ENCODE peak calls at places on chromosomes 1 and 21, in nine cellular contexts. One of them, this sample, is unnamed.

GRCh38 chr1:150536836-150537731 is 12.1 kb upstream of the ADAMTSL4 start:
- DNase-seq in HepG2: no peak
- DNase-seq in K562: no peak
- DNase-seq in H1: no peak
- DNase-seq in A549: no peak
- DNase-seq in esophagus muscularis mucosa: no peak
- DNase-seq in GM12878: no peak
- DNase-seq in upper lobe of left lung: no peak
- DNase-seq in transverse colon: no peak
- DNase-seq in this sample: no peak

GRCh38 chr1:115428262-115428661 is 90.2 kb upstream of the NGF start:
- DNase-seq in HepG2: no peak
- DNase-seq in K562: no peak
- DNase-seq in H1: no peak
- DNase-seq in A549: no peak
- DNase-seq in esophagus muscularis mucosa: no peak
- DNase-seq in GM12878: no peak
- DNase-seq in upper lobe of left lung: no peak
- DNase-seq in transverse colon: no peak
- DNase-seq in this sample: no peak

GRCh38 chr1:186139706-186140105 is 235.3 kb downstream of the TPR start:
- DNase-seq in HepG2: no peak
- DNase-seq in K562: no peak
- DNase-seq in H1: no peak
- DNase-seq in A549: no peak
- DNase-seq in esophagus muscularis mucosa: no peak
- DNase-seq in GM12878: no peak
- DNase-seq in upper lobe of left lung: no peak
- DNase-seq in transverse colon: no peak
- DNase-seq in this sample: no peak

GRCh38 chr21:32364801-32365200 is 28.0 kb downstream of the URB1 start:
- DNase-seq in HepG2: peak
- DNase-seq in K562: no peak
- DNase-seq in H1: no peak
- DNase-seq in A549: no peak
- DNase-seq in esophagus muscularis mucosa: no peak
- DNase-seq in GM12878: no peak
- DNase-seq in upper lobe of left lung: no peak
- DNase-seq in transverse colon: no peak
- DNase-seq in this sample: no peak

GRCh38 chr1:91736999-91737615 is 148.8 kb downstream of the TGFBR3 start:
- DNase-seq in HepG2: peak
- DNase-seq in K562: no peak
- DNase-seq in H1: no peak
- DNase-seq in A549: peak
- DNase-seq in esophagus muscularis mucosa: no peak
- DNase-seq in GM12878: no peak
- DNase-seq in upper lobe of left lung: no peak
- DNase-seq in transverse colon: peak
- DNase-seq in this sample: no peak

GRCh38 chr1:32536117-32536516 is 3.1 kb upstream of the ZBTB8A start:
- DNase-seq in HepG2: no peak
- DNase-seq in K562: no peak
- DNase-seq in H1: no peak
- DNase-seq in A549: no peak
- DNase-seq in esophagus muscularis mucosa: no peak
- DNase-seq in GM12878: no peak
- DNase-seq in upper lobe of left lung: no peak
- DNase-seq in transverse colon: no peak
- DNase-seq in this sample: no peak

GRCh38 chr1:201403359-201403758 is 4.2 kb upstream of the LAD1 start:
- DNase-seq in HepG2: no peak
- DNase-seq in K562: no peak
- DNase-seq in H1: no peak
- DNase-seq in A549: no peak
- DNase-seq in esophagus muscularis mucosa: no peak
- DNase-seq in GM12878: no peak
- DNase-seq in upper lobe of left lung: no peak
- DNase-seq in transverse colon: no peak
- DNase-seq in this sample: no peak

GRCh38 chr1:212702672-212703071 is 3.0 kb upstream of the BATF3 start:
- DNase-seq in HepG2: no peak
- DNase-seq in K562: no peak
- DNase-seq in H1: no peak
- DNase-seq in A549: no peak
- DNase-seq in esophagus muscularis mucosa: no peak
- DNase-seq in GM12878: no peak
- DNase-seq in upper lobe of left lung: no peak
- DNase-seq in transverse colon: no peak
- DNase-seq in this sample: no peak

GRCh38 chr1:53343831-53344668 is 16.2 kb upstream of the LRP8 start:
- DNase-seq in HepG2: no peak
- DNase-seq in K562: no peak
- DNase-seq in H1: peak
- DNase-seq in A549: no peak
- DNase-seq in esophagus muscularis mucosa: peak
- DNase-seq in GM12878: no peak
- DNase-seq in upper lobe of left lung: no peak
- DNase-seq in transverse colon: no peak
- DNase-seq in this sample: no peak

GRCh38 chr1:225928186-225929175 is 4.4 kb upstream of the PYCR2 start:
- DNase-seq in HepG2: no peak
- DNase-seq in K562: peak
- DNase-seq in H1: no peak
- DNase-seq in A549: no peak
- DNase-seq in esophagus muscularis mucosa: no peak
- DNase-seq in GM12878: no peak
- DNase-seq in upper lobe of left lung: no peak
- DNase-seq in transverse colon: no peak
- DNase-seq in this sample: no peak

GRCh38 chr1:111481387-111482221 is 7.8 kb downstream of the C1orf162 start:
- DNase-seq in HepG2: peak
- DNase-seq in K562: peak
- DNase-seq in H1: peak
- DNase-seq in A549: peak
- DNase-seq in esophagus muscularis mucosa: peak
- DNase-seq in GM12878: peak
- DNase-seq in upper lobe of left lung: peak
- DNase-seq in transverse colon: peak
- DNase-seq in this sample: peak

GRCh38 chr1:113040718-113041412 is 32.1 kb upstream of the LRIG2 start:
- DNase-seq in HepG2: no peak
- DNase-seq in K562: no peak
- DNase-seq in H1: no peak
- DNase-seq in A549: no peak
- DNase-seq in esophagus muscularis mucosa: no peak
- DNase-seq in GM12878: no peak
- DNase-seq in upper lobe of left lung: no peak
- DNase-seq in transverse colon: no peak
- DNase-seq in this sample: no peak

GRCh38 chr21:29342394-29342957 is 43.8 kb downstream of the BACH1 start:
- DNase-seq in HepG2: no peak
- DNase-seq in K562: no peak
- DNase-seq in H1: no peak
- DNase-seq in A549: peak
- DNase-seq in esophagus muscularis mucosa: no peak
- DNase-seq in GM12878: peak
- DNase-seq in upper lobe of left lung: peak
- DNase-seq in transverse colon: peak
- DNase-seq in this sample: peak

GRCh38 chr1:8880068-8880676 is 1.7 kb upstream of the ENO1 start:
- DNase-seq in HepG2: peak
- DNase-seq in K562: peak
- DNase-seq in H1: no peak
- DNase-seq in A549: peak
- DNase-seq in esophagus muscularis mucosa: no peak
- DNase-seq in GM12878: no peak
- DNase-seq in upper lobe of left lung: no peak
- DNase-seq in transverse colon: peak
- DNase-seq in this sample: peak

GRCh38 chr1:54572236-54572850 is 24.3 kb downstream of the ACOT11 start:
- DNase-seq in HepG2: no peak
- DNase-seq in K562: no peak
- DNase-seq in H1: no peak
- DNase-seq in A549: no peak
- DNase-seq in esophagus muscularis mucosa: no peak
- DNase-seq in GM12878: no peak
- DNase-seq in upper lobe of left lung: no peak
- DNase-seq in transverse colon: no peak
- DNase-seq in this sample: no peak

GRCh38 chr1:226738421-226738994 is 574 bp downstream of the ITPKB start:
- DNase-seq in HepG2: no peak
- DNase-seq in K562: no peak
- DNase-seq in H1: peak
- DNase-seq in A549: no peak
- DNase-seq in esophagus muscularis mucosa: no peak
- DNase-seq in GM12878: no peak
- DNase-seq in upper lobe of left lung: peak
- DNase-seq in transverse colon: peak
- DNase-seq in this sample: no peak

GRCh38 chr1:50603274-50604271 is 180.3 kb upstream of the DMRTA2 start:
- DNase-seq in HepG2: no peak
- DNase-seq in K562: no peak
- DNase-seq in H1: no peak
- DNase-seq in A549: no peak
- DNase-seq in esophagus muscularis mucosa: no peak
- DNase-seq in GM12878: no peak
- DNase-seq in upper lobe of left lung: no peak
- DNase-seq in transverse colon: no peak
- DNase-seq in this sample: no peak

GRCh38 chr1:170010443-170010842 is 64.1 kb downstream of the KIFAP3 start:
- DNase-seq in HepG2: peak
- DNase-seq in K562: peak
- DNase-seq in H1: no peak
- DNase-seq in A549: no peak
- DNase-seq in esophagus muscularis mucosa: no peak
- DNase-seq in GM12878: no peak
- DNase-seq in upper lobe of left lung: no peak
- DNase-seq in transverse colon: peak
- DNase-seq in this sample: peak

GRCh38 chr1:39204441-39205081 is at the start of gene MACF1:
- DNase-seq in HepG2: no peak
- DNase-seq in K562: peak
- DNase-seq in H1: no peak
- DNase-seq in A549: peak
- DNase-seq in esophagus muscularis mucosa: peak
- DNase-seq in GM12878: no peak
- DNase-seq in upper lobe of left lung: no peak
- DNase-seq in transverse colon: peak
- DNase-seq in this sample: peak

GRCh38 chr1:186082235-186082937 is 292.7 kb downstream of the TPR start:
- DNase-seq in HepG2: peak
- DNase-seq in K562: peak
- DNase-seq in H1: no peak
- DNase-seq in A549: no peak
- DNase-seq in esophagus muscularis mucosa: peak
- DNase-seq in GM12878: peak
- DNase-seq in upper lobe of left lung: no peak
- DNase-seq in transverse colon: peak
- DNase-seq in this sample: peak

GRCh38 chr21:16194851-16195251 is 465.1 kb downstream of the USP25 start:
- DNase-seq in HepG2: peak
- DNase-seq in K562: no peak
- DNase-seq in H1: no peak
- DNase-seq in A549: no peak
- DNase-seq in esophagus muscularis mucosa: no peak
- DNase-seq in GM12878: no peak
- DNase-seq in upper lobe of left lung: no peak
- DNase-seq in transverse colon: no peak
- DNase-seq in this sample: peak

GRCh38 chr1:202664083-202664482 is 46.2 kb downstream of the SYT2 start:
- DNase-seq in HepG2: no peak
- DNase-seq in K562: no peak
- DNase-seq in H1: no peak
- DNase-seq in A549: no peak
- DNase-seq in esophagus muscularis mucosa: no peak
- DNase-seq in GM12878: no peak
- DNase-seq in upper lobe of left lung: no peak
- DNase-seq in transverse colon: no peak
- DNase-seq in this sample: no peak

GRCh38 chr1:174021611-174022079 is 512 bp downstream of the RC3H1 start:
- DNase-seq in HepG2: peak
- DNase-seq in K562: peak
- DNase-seq in H1: peak
- DNase-seq in A549: no peak
- DNase-seq in esophagus muscularis mucosa: no peak
- DNase-seq in GM12878: no peak
- DNase-seq in upper lobe of left lung: no peak
- DNase-seq in transverse colon: peak
- DNase-seq in this sample: no peak
- TF ChIP-seq EP300 in HepG2: no peak
- TF ChIP-seq EP300 in K562: no peak
- TF ChIP-seq EP300 in H1: no peak
- TF ChIP-seq EP300 in A549: no peak
- TF ChIP-seq EP300 in esophagus muscularis mucosa: no peak
- TF ChIP-seq EP300 in GM12878: no peak
- TF ChIP-seq EP300 in upper lobe of left lung: no peak
- TF ChIP-seq EP300 in transverse colon: no peak
- TF ChIP-seq EP300 in this sample: no peak

GRCh38 chr1:60425528-60425927 is 352.0 kb upstream of the C1orf87 start:
- DNase-seq in HepG2: peak
- DNase-seq in K562: peak
- DNase-seq in H1: no peak
- DNase-seq in A549: peak
- DNase-seq in esophagus muscularis mucosa: no peak
- DNase-seq in GM12878: no peak
- DNase-seq in upper lobe of left lung: no peak
- DNase-seq in transverse colon: no peak
- DNase-seq in this sample: no peak
- TF ChIP-seq EP300 in HepG2: no peak
- TF ChIP-seq EP300 in K562: no peak
- TF ChIP-seq EP300 in H1: no peak
- TF ChIP-seq EP300 in A549: no peak
- TF ChIP-seq EP300 in esophagus muscularis mucosa: no peak
- TF ChIP-seq EP300 in GM12878: no peak
- TF ChIP-seq EP300 in upper lobe of left lung: no peak
- TF ChIP-seq EP300 in transverse colon: no peak
- TF ChIP-seq EP300 in this sample: no peak

GRCh38 chr1:195714248-195714647 is 894.0 kb downstream of the KCNT2 start:
- DNase-seq in HepG2: no peak
- DNase-seq in K562: no peak
- DNase-seq in H1: no peak
- DNase-seq in A549: no peak
- DNase-seq in esophagus muscularis mucosa: no peak
- DNase-seq in GM12878: no peak
- DNase-seq in upper lobe of left lung: no peak
- DNase-seq in transverse colon: no peak
- DNase-seq in this sample: no peak
- TF ChIP-seq EP300 in HepG2: no peak
- TF ChIP-seq EP300 in K562: no peak
- TF ChIP-seq EP300 in H1: no peak
- TF ChIP-seq EP300 in A549: no peak
- TF ChIP-seq EP300 in esophagus muscularis mucosa: no peak
- TF ChIP-seq EP300 in GM12878: no peak
- TF ChIP-seq EP300 in upper lobe of left lung: no peak
- TF ChIP-seq EP300 in transverse colon: no peak
- TF ChIP-seq EP300 in this sample: no peak

DNA sequence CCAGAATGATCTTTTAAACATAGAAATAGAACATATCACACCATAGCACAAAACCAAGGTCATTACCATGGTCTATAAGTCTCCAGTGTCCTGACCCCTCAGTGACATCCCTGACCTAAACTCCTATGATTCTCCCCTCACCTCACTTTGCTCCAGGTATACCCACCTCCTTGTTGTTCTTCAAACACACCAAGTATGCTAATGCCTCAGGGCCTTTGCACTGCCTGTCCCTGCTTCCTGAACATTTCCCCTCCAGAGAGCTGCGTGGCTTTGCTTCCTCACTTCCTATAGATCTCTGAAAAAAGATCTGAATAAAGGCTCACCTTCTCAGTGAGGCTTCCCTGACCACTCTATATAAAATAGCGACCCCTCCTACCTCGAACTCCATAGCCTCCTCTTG is 1.1 kb downstream of the GOLT1A start:
- DNase-seq in HepG2: no peak
- DNase-seq in K562: no peak
- DNase-seq in H1: no peak
- DNase-seq in A549: no peak
- DNase-seq in esophagus muscularis mucosa: no peak
- DNase-seq in GM12878: no peak
- DNase-seq in upper lobe of left lung: no peak
- DNase-seq in transverse colon: no peak
- DNase-seq in this sample: no peak
- TF ChIP-seq EP300 in HepG2: no peak
- TF ChIP-seq EP300 in K562: no peak
- TF ChIP-seq EP300 in H1: no peak
- TF ChIP-seq EP300 in A549: no peak
- TF ChIP-seq EP300 in esophagus muscularis mucosa: no peak
- TF ChIP-seq EP300 in GM12878: no peak
- TF ChIP-seq EP300 in upper lobe of left lung: no peak
- TF ChIP-seq EP300 in transverse colon: no peak
- TF ChIP-seq EP300 in this sample: no peak